ENCODE peak calls at places on chromosomes 7 and 10, in seven cellular contexts. H, W, U, I, P, Q and B are unnamed samples.

GRCh38 chr7:28228386-28228785 is 47.8 kb upstream of the JAZF1 start:
- DNase-seq in H (no peak), W (no peak), U (peak; percentile 12), I (no peak), P (peak; percentile 19), Q (no peak), B (no peak)

GRCh38 chr10:71812913-71813590 is 38.0 kb downstream of the PSAP start:
- DNase-seq in H (no peak), W (no peak), U (no peak), I (no peak), P (no peak), Q (no peak), B (no peak)

GRCh38 chr10:109517748-109518147 is 405.6 kb downstream of the XPNPEP1 start:
- DNase-seq in H (no peak), W (no peak), U (no peak), I (no peak), P (no peak), Q (no peak), B (no peak)

GRCh38 chr7:44147026-44147881 is 6.1 kb upstream of the MYL7 start:
- DNase-seq in H (no peak), W (peak; percentile 22), U (no peak), I (no peak), P (peak; percentile 54), Q (peak; percentile 48), B (no peak)

GRCh38 chr7:37732880-37733279 is 49.3 kb downstream of the GPR141 start:
- DNase-seq in H (peak; percentile 29), W (no peak), U (no peak), I (no peak), P (peak; percentile 41), Q (no peak), B (no peak)

GRCh38 chr7:155509725-155510551 is 36.4 kb downstream of the CNPY1 start:
- DNase-seq in H (no peak), W (peak; percentile 90), U (no peak), I (no peak), P (no peak), Q (peak; percentile 91), B (no peak)

GRCh38 chr10:31034041-31034918 is 2.6 kb upstream of the ZNF438 start:
- DNase-seq in H (peak; percentile 77), W (no peak), U (peak; percentile 93), I (no peak), P (peak; percentile 17), Q (no peak), B (peak; percentile 59)

GRCh38 chr10:70927221-70927943 is 39.0 kb upstream of the PCBD1 start:
- DNase-seq in H (no peak), W (no peak), U (peak; percentile 26), I (no peak), P (no peak), Q (no peak), B (no peak)

GRCh38 chr7:124379296-124379695 is 346.4 kb upstream of the TMEM229A start:
- DNase-seq in H (no peak), W (no peak), U (no peak), I (no peak), P (no peak), Q (no peak), B (no peak)

GRCh38 chr10:77201135-77202111 is 436.2 kb downstream of the KCNMA1 start:
- DNase-seq in H (no peak), W (no peak), U (no peak), I (no peak), P (no peak), Q (no peak), B (no peak)

GRCh38 chr10:1130226-1130625 is 74.0 kb downstream of the WDR37 start:
- DNase-seq in H (no peak), W (no peak), U (no peak), I (no peak), P (no peak), Q (no peak), B (no peak)
- H3K27ac ChIP-seq in H (no peak overlapping the region), W (no peak overlapping the region), U (no peak overlapping the region), I (no peak overlapping the region), P (no peak overlapping the region), Q (no peak overlapping the region), B (no peak overlapping the region)

GRCh38 chr10:95244152-95244551 is 46.7 kb downstream of the PDLIM1 start:
- DNase-seq in H (no peak), W (no peak), U (no peak), I (no peak), P (no peak), Q (no peak), B (peak; percentile 47)
- H3K4me3 ChIP-seq in H (no peak overlapping the region), W (no peak overlapping the region), U (no peak overlapping the region), I (no peak overlapping the region), P (no peak overlapping the region), Q (no peak overlapping the region), B (no peak overlapping the region)

GRCh38 chr7:120502132-120502531 is 229.2 kb downstream of the KCND2 start:
- DNase-seq in H (no peak), W (peak; percentile 78), U (no peak), I (no peak), P (no peak), Q (peak; percentile 71), B (no peak)
- TF ChIP-seq EZH2phosphoT487 in H (no peak), W (no peak), U (no peak), I (no peak), P (no peak), Q (no peak), B (no peak)

GRCh38 chr10:25753776-25754175 is 180.3 kb upstream of the MYO3A start:
- DNase-seq in H (no peak), W (no peak), U (peak; percentile 13), I (no peak), P (peak; percentile 19), Q (no peak), B (no peak)
- H3K27ac ChIP-seq in H (no peak overlapping the region), W (no peak overlapping the region), U (no peak overlapping the region), I (no peak overlapping the region), P (no peak overlapping the region), Q (no peak overlapping the region), B (no peak overlapping the region)

GRCh38 chr10:62046522-62047239 is 145.2 kb downstream of the ARID5B start:
- DNase-seq in H (peak; percentile 97), W (no peak), U (peak; percentile 70), I (no peak), P (peak; percentile 63), Q (no peak), B (peak; percentile 86)

GRCh38 chr10:62045765-62046521 is 144.4 kb downstream of the ARID5B start:
- DNase-seq in H (peak; percentile 99), W (no peak), U (peak; percentile 91), I (no peak), P (peak; percentile 73), Q (no peak), B (peak; percentile 16)

GRCh38 chr10:62047960-62048383 is 146.5 kb downstream of the ARID5B start:
- DNase-seq in H (peak; percentile 99), W (no peak), U (peak; percentile 73), I (no peak), P (peak; percentile 30), Q (no peak), B (peak; percentile 59)

GRCh38 chr10:62048473-62048872 is 147.0 kb downstream of the ARID5B start:
- DNase-seq in H (no peak), W (no peak), U (no peak), I (no peak), P (no peak), Q (no peak), B (peak; percentile 32)

GRCh38 chr10:62047240-62047897 is 145.9 kb downstream of the ARID5B start:
- DNase-seq in H (peak; percentile 54), W (no peak), U (peak; percentile 70), I (no peak), P (no peak), Q (no peak), B (peak; percentile 72)
- H3K4me3 ChIP-seq in H (peak overlapping the region; percentile 1), W (no peak overlapping the region), U (no peak overlapping the region), I (no peak overlapping the region), P (no peak overlapping the region), Q (no peak overlapping the region), B (peak overlapping the region; percentile 43)